ENCODE peak calls at places on chromosomes 5 and 9, in seven cellular contexts. One of them, this sample, is unnamed.

GRCh38 chr9:70411930-70412677 is 2.4 kb downstream of the KLF9 start:
- DNase-seq in cardiac muscle cell: no peak
- DNase-seq in fibroblast of lung: peak
- DNase-seq in HCT116: peak
- DNase-seq in Peyer's patch: peak
- DNase-seq in CD8-positive, alpha-beta T cell: peak
- DNase-seq in AG04450: no peak
- DNase-seq in this sample: peak

GRCh38 chr5:134184155-134185135 is 7.7 kb upstream of the SKP1 start:
- DNase-seq in cardiac muscle cell: peak
- DNase-seq in fibroblast of lung: peak
- DNase-seq in HCT116: peak
- DNase-seq in Peyer's patch: peak
- DNase-seq in CD8-positive, alpha-beta T cell: peak
- DNase-seq in AG04450: no peak
- DNase-seq in this sample: peak

GRCh38 chr9:137955224-137955570 is 77.6 kb downstream of the CACNA1B start:
- DNase-seq in cardiac muscle cell: no peak
- DNase-seq in fibroblast of lung: no peak
- DNase-seq in HCT116: no peak
- DNase-seq in Peyer's patch: no peak
- DNase-seq in CD8-positive, alpha-beta T cell: no peak
- DNase-seq in AG04450: no peak
- DNase-seq in this sample: no peak

GRCh38 chr9:125039544-125039943 is 98.7 kb upstream of the GOLGA1 start:
- DNase-seq in cardiac muscle cell: no peak
- DNase-seq in fibroblast of lung: no peak
- DNase-seq in HCT116: no peak
- DNase-seq in Peyer's patch: no peak
- DNase-seq in CD8-positive, alpha-beta T cell: no peak
- DNase-seq in AG04450: no peak
- DNase-seq in this sample: peak

GRCh38 chr9:35675204-35675603 is 1.5 kb downstream of the CA9 start:
- DNase-seq in cardiac muscle cell: no peak
- DNase-seq in fibroblast of lung: no peak
- DNase-seq in HCT116: no peak
- DNase-seq in Peyer's patch: no peak
- DNase-seq in CD8-positive, alpha-beta T cell: no peak
- DNase-seq in AG04450: no peak
- DNase-seq in this sample: no peak

GRCh38 chr9:137745541-137745991 is 126.8 kb downstream of the EHMT1 start:
- DNase-seq in cardiac muscle cell: no peak
- DNase-seq in fibroblast of lung: peak
- DNase-seq in HCT116: peak
- DNase-seq in Peyer's patch: peak
- DNase-seq in CD8-positive, alpha-beta T cell: no peak
- DNase-seq in AG04450: no peak
- DNase-seq in this sample: peak

GRCh38 chr9:38278931-38279532 is 113.5 kb upstream of the ALDH1B1 start:
- DNase-seq in cardiac muscle cell: no peak
- DNase-seq in fibroblast of lung: no peak
- DNase-seq in HCT116: no peak
- DNase-seq in Peyer's patch: no peak
- DNase-seq in CD8-positive, alpha-beta T cell: no peak
- DNase-seq in AG04450: no peak
- DNase-seq in this sample: no peak

GRCh38 chr9:9275656-9276055 is 1337.1 kb downstream of the PTPRD start:
- DNase-seq in cardiac muscle cell: no peak
- DNase-seq in fibroblast of lung: no peak
- DNase-seq in HCT116: no peak
- DNase-seq in Peyer's patch: no peak
- DNase-seq in CD8-positive, alpha-beta T cell: no peak
- DNase-seq in AG04450: no peak
- DNase-seq in this sample: peak

GRCh38 chr9:99326112-99326916 is 104.2 kb downstream of the SEC61B start:
- DNase-seq in cardiac muscle cell: no peak
- DNase-seq in fibroblast of lung: peak
- DNase-seq in HCT116: no peak
- DNase-seq in Peyer's patch: no peak
- DNase-seq in CD8-positive, alpha-beta T cell: no peak
- DNase-seq in AG04450: no peak
- DNase-seq in this sample: no peak

GRCh38 chr9:86099695-86100364 is 472 bp upstream of the GOLM1 start:
- DNase-seq in cardiac muscle cell: peak
- DNase-seq in fibroblast of lung: peak
- DNase-seq in HCT116: peak
- DNase-seq in Peyer's patch: peak
- DNase-seq in CD8-positive, alpha-beta T cell: peak
- DNase-seq in AG04450: no peak
- DNase-seq in this sample: peak

GRCh38 chr5:77945874-77946273 is 169.7 kb upstream of the TBCA start:
- DNase-seq in cardiac muscle cell: no peak
- DNase-seq in fibroblast of lung: no peak
- DNase-seq in HCT116: no peak
- DNase-seq in Peyer's patch: no peak
- DNase-seq in CD8-positive, alpha-beta T cell: no peak
- DNase-seq in AG04450: no peak
- DNase-seq in this sample: peak

GRCh38 chr5:28473531-28474107 is 1435.2 kb upstream of the CDH9 start:
- DNase-seq in cardiac muscle cell: peak
- DNase-seq in fibroblast of lung: peak
- DNase-seq in HCT116: no peak
- DNase-seq in Peyer's patch: no peak
- DNase-seq in CD8-positive, alpha-beta T cell: no peak
- DNase-seq in AG04450: no peak
- DNase-seq in this sample: peak

GRCh38 chr9:68895741-68896478 is 118.0 kb downstream of the PRKACG start:
- DNase-seq in cardiac muscle cell: no peak
- DNase-seq in fibroblast of lung: no peak
- DNase-seq in HCT116: no peak
- DNase-seq in Peyer's patch: no peak
- DNase-seq in CD8-positive, alpha-beta T cell: no peak
- DNase-seq in AG04450: no peak
- DNase-seq in this sample: no peak

GRCh38 chr5:36422957-36423356 is 121.3 kb upstream of the RANBP3L start:
- DNase-seq in cardiac muscle cell: no peak
- DNase-seq in fibroblast of lung: peak
- DNase-seq in HCT116: no peak
- DNase-seq in Peyer's patch: no peak
- DNase-seq in CD8-positive, alpha-beta T cell: no peak
- DNase-seq in AG04450: no peak
- DNase-seq in this sample: no peak

GRCh38 chr5:77360381-77360780 is 131.7 kb downstream of the WDR41 start:
- DNase-seq in cardiac muscle cell: no peak
- DNase-seq in fibroblast of lung: no peak
- DNase-seq in HCT116: no peak
- DNase-seq in Peyer's patch: no peak
- DNase-seq in CD8-positive, alpha-beta T cell: no peak
- DNase-seq in AG04450: no peak
- DNase-seq in this sample: no peak

GRCh38 chr9:133584559-133585476 is 24.4 kb downstream of the FAM163B start:
- DNase-seq in cardiac muscle cell: no peak
- DNase-seq in fibroblast of lung: no peak
- DNase-seq in HCT116: no peak
- DNase-seq in Peyer's patch: no peak
- DNase-seq in CD8-positive, alpha-beta T cell: no peak
- DNase-seq in AG04450: no peak
- DNase-seq in this sample: peak

GRCh38 chr5:151068189-151068570 is 12.7 kb downstream of the TNIP1 start:
- DNase-seq in cardiac muscle cell: no peak
- DNase-seq in fibroblast of lung: no peak
- DNase-seq in HCT116: no peak
- DNase-seq in Peyer's patch: no peak
- DNase-seq in CD8-positive, alpha-beta T cell: no peak
- DNase-seq in AG04450: no peak
- DNase-seq in this sample: no peak

GRCh38 chr5:1255081-1255561 is 29.9 kb downstream of the SLC6A18 start:
- DNase-seq in cardiac muscle cell: no peak
- DNase-seq in fibroblast of lung: no peak
- DNase-seq in HCT116: no peak
- DNase-seq in Peyer's patch: no peak
- DNase-seq in CD8-positive, alpha-beta T cell: peak
- DNase-seq in AG04450: no peak
- DNase-seq in this sample: no peak

GRCh38 chr9:132769895-132770774 is 99.9 kb downstream of the GTF3C4 start:
- DNase-seq in cardiac muscle cell: peak
- DNase-seq in fibroblast of lung: peak
- DNase-seq in HCT116: no peak
- DNase-seq in Peyer's patch: peak
- DNase-seq in CD8-positive, alpha-beta T cell: peak
- DNase-seq in AG04450: no peak
- DNase-seq in this sample: peak

GRCh38 chr5:176876506-176877431 is 22.4 kb downstream of the HK3 start:
- DNase-seq in cardiac muscle cell: no peak
- DNase-seq in fibroblast of lung: no peak
- DNase-seq in HCT116: no peak
- DNase-seq in Peyer's patch: no peak
- DNase-seq in CD8-positive, alpha-beta T cell: no peak
- DNase-seq in AG04450: no peak
- DNase-seq in this sample: no peak

GRCh38 chr5:6728011-6728794 is 15.0 kb downstream of the TENT4A start:
- DNase-seq in cardiac muscle cell: no peak
- DNase-seq in fibroblast of lung: no peak
- DNase-seq in HCT116: no peak
- DNase-seq in Peyer's patch: peak
- DNase-seq in CD8-positive, alpha-beta T cell: no peak
- DNase-seq in AG04450: no peak
- DNase-seq in this sample: no peak

GRCh38 chr5:6725448-6725847 is 12.2 kb downstream of the TENT4A start:
- DNase-seq in cardiac muscle cell: no peak
- DNase-seq in fibroblast of lung: no peak
- DNase-seq in HCT116: no peak
- DNase-seq in Peyer's patch: no peak
- DNase-seq in CD8-positive, alpha-beta T cell: no peak
- DNase-seq in AG04450: no peak
- DNase-seq in this sample: no peak

GRCh38 chr5:6726006-6726405 is 12.8 kb downstream of the TENT4A start:
- DNase-seq in cardiac muscle cell: no peak
- DNase-seq in fibroblast of lung: no peak
- DNase-seq in HCT116: no peak
- DNase-seq in Peyer's patch: peak
- DNase-seq in CD8-positive, alpha-beta T cell: no peak
- DNase-seq in AG04450: no peak
- DNase-seq in this sample: no peak

GRCh38 chr5:6728795-6729183 is 15.6 kb downstream of the TENT4A start:
- DNase-seq in cardiac muscle cell: no peak
- DNase-seq in fibroblast of lung: no peak
- DNase-seq in HCT116: no peak
- DNase-seq in Peyer's patch: no peak
- DNase-seq in CD8-positive, alpha-beta T cell: no peak
- DNase-seq in AG04450: no peak
- DNase-seq in this sample: no peak

GRCh38 chr5:6727231-6727630 is 14.0 kb downstream of the TENT4A start:
- DNase-seq in cardiac muscle cell: no peak
- DNase-seq in fibroblast of lung: no peak
- DNase-seq in HCT116: no peak
- DNase-seq in Peyer's patch: no peak
- DNase-seq in CD8-positive, alpha-beta T cell: no peak
- DNase-seq in AG04450: no peak
- DNase-seq in this sample: no peak
- H3K4me3 ChIP-seq in cardiac muscle cell: no peak
- H3K4me3 ChIP-seq in fibroblast of lung: no peak
- H3K4me3 ChIP-seq in HCT116: no peak
- H3K4me3 ChIP-seq in Peyer's patch: no peak
- H3K4me3 ChIP-seq in CD8-positive, alpha-beta T cell: no peak
- H3K4me3 ChIP-seq in AG04450: no peak
- H3K4me3 ChIP-seq in this sample: no peak

DNA sequence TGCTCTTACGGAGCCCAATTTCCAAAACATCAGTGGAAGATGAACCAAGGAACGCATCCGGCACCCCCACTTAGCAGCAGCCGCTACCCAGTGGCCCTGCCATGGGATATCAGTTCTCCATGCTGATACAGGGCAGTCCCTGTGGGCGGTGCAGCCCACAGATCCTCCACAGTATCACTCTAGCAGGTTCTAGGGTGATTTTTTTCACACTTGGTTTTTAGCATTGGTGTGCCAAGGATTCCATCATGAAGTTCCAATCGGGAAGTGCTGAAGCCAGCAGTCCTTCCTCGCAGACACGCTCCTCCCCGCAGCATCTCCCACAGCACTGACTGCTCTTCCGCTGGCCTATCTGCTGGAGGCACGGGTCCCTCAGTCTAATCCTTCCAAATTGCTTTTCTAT is 261.9 kb downstream of the SYK start:
- DNase-seq in cardiac muscle cell: no peak
- DNase-seq in fibroblast of lung: no peak
- DNase-seq in HCT116: no peak
- DNase-seq in Peyer's patch: no peak
- DNase-seq in CD8-positive, alpha-beta T cell: no peak
- DNase-seq in AG04450: no peak
- DNase-seq in this sample: no peak
- H3K27ac ChIP-seq in cardiac muscle cell: no peak
- H3K27ac ChIP-seq in fibroblast of lung: no peak
- H3K27ac ChIP-seq in HCT116: no peak
- H3K27ac ChIP-seq in Peyer's patch: no peak
- H3K27ac ChIP-seq in CD8-positive, alpha-beta T cell: no peak
- H3K27ac ChIP-seq in AG04450: no peak
- H3K27ac ChIP-seq in this sample: no peak

DNA sequence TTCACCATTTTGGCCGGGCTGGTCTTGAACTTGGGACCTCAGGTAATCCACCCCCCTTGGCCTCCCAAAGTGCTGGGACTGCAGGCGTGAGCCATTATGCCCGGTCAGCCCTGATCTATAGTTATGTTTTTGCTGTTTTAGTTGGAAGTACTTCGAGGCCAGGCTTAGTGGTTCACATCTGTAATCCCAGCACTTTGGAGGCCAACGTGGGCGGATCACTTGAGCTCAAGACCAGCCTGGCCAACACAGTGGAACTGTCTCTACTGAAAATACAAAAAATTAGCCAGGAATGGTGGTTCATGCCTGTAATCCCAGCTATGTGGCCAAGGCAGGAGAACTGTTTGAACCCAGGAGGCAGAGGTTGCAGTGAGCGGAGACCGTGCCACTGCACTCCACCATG is 2.0 kb downstream of the HSPA9 start:
- DNase-seq in cardiac muscle cell: no peak
- DNase-seq in fibroblast of lung: no peak
- DNase-seq in HCT116: no peak
- DNase-seq in Peyer's patch: no peak
- DNase-seq in CD8-positive, alpha-beta T cell: no peak
- DNase-seq in AG04450: no peak
- DNase-seq in this sample: no peak
- H3K4me3 ChIP-seq in cardiac muscle cell: no peak
- H3K4me3 ChIP-seq in fibroblast of lung: peak
- H3K4me3 ChIP-seq in HCT116: peak
- H3K4me3 ChIP-seq in Peyer's patch: no peak
- H3K4me3 ChIP-seq in CD8-positive, alpha-beta T cell: no peak
- H3K4me3 ChIP-seq in AG04450: no peak
- H3K4me3 ChIP-seq in this sample: no peak

DNA sequence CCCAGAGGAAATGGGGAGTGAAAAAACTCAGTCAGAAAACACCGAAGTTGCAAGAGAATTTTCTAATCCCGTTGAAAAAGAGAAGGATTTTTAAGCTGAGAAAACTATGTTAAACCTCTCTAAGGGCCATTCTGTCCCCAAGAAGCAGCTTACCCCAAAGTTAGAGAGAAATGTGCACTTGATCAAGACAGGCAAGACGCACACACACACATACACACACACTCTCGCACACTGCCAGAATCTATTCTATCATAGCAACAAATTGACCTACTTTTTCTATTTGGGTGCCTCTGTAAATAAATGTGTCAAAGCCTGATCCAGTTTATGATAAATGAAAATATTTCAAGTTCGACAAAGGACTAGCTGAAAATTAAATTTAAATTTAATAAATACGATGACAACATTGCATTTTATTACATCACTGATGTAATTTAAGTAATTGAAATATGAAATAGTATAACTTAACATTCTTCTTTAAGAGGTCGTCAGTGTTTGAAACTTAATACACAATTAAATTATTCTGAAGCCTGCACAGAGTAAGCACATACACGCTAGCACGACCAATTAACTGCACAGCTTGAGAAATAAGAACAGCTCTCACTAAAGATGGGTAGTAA is 5.9 kb downstream of the NFIL3 start:
- DNase-seq in cardiac muscle cell: no peak
- DNase-seq in fibroblast of lung: no peak
- DNase-seq in HCT116: no peak
- DNase-seq in Peyer's patch: no peak
- DNase-seq in CD8-positive, alpha-beta T cell: no peak
- DNase-seq in AG04450: no peak
- DNase-seq in this sample: no peak
- H3K27ac ChIP-seq in cardiac muscle cell: no peak
- H3K27ac ChIP-seq in fibroblast of lung: no peak
- H3K27ac ChIP-seq in HCT116: no peak
- H3K27ac ChIP-seq in Peyer's patch: no peak
- H3K27ac ChIP-seq in CD8-positive, alpha-beta T cell: no peak
- H3K27ac ChIP-seq in AG04450: no peak
- H3K27ac ChIP-seq in this sample: no peak

This sample was measured in SJCRH30.